ENCODE peak calls at places on chromosomes 11 and 22, in five cellular contexts. U is astrocyte of the spinal cord, P is GM12865, R is bronchial epithelial cell, Z is fibroblast of lung. V is an unnamed sample.

GRCh38 chr11:108786281-108786990 is 121.6 kb downstream of the DDX10 start:
- DNase-seq in Z (peak; percentile 11), U (no peak), P (no peak), R (peak; percentile 49), V (no peak)

GRCh38 chr11:91248199-91248807 is 976.3 kb upstream of the FAT3 start:
- DNase-seq in R (peak; percentile 50), P (peak; percentile 52), Z (peak; percentile 72), U (peak; percentile 62), V (no peak)

GRCh38 chr11:46006418-46007070 is 84.1 kb downstream of the LARGE2 start:
- DNase-seq in U (peak; percentile 80), R (peak; percentile 77), P (peak; percentile 77), Z (peak; percentile 87), V (peak; percentile 55)

GRCh38 chr11:78654071-78654470 is 79.4 kb upstream of the NARS2 start:
- DNase-seq in R (no peak), P (no peak), U (peak; percentile 41), Z (no peak), V (no peak)

GRCh38 chr11:106322111-106322510 is 244.6 kb downstream of the AASDHPPT start:
- DNase-seq in R (no peak), Z (no peak), U (no peak), P (no peak), V (no peak)

GRCh38 chr11:111120691-111121090 is 124.8 kb upstream of the POU2AF2 start:
- DNase-seq in R (no peak), P (no peak), U (no peak), Z (no peak), V (no peak)

GRCh38 chr11:66624450-66624849 is 8.0 kb downstream of the RBM14 start:
- DNase-seq in P (no peak), Z (no peak), U (no peak), R (no peak), V (no peak)

GRCh38 chr11:46345881-46346484 is 1.3 kb upstream of the DGKZ start:
- DNase-seq in U (no peak), Z (no peak), R (no peak), P (peak; percentile 49), V (no peak)

GRCh38 chr11:2533642-2534115 is 88.9 kb downstream of the KCNQ1 start:
- DNase-seq in P (peak; percentile 36), U (peak; percentile 93), R (peak; percentile 78), Z (peak; percentile 89), V (peak; percentile 52)

GRCh38 chr11:42727879-42728278 is 583.9 kb upstream of the API5 start:
- DNase-seq in R (no peak), Z (no peak), P (no peak), U (no peak), V (no peak)

GRCh38 chr11:16891964-16892363 is 122.2 kb downstream of the PLEKHA7 start:
- DNase-seq in U (peak; percentile 34), P (no peak), R (peak; percentile 49), Z (peak; percentile 21), V (no peak)

GRCh38 chr22:42743501-42743991 is 22.9 kb upstream of the A4GALT start:
- DNase-seq in R (no peak), U (peak; percentile 68), P (no peak), Z (peak; percentile 92), V (peak; percentile 69)

GRCh38 chr11:10429526-10429925 is 25.5 kb upstream of the AMPD3 start:
- DNase-seq in Z (no peak), P (no peak), R (no peak), U (no peak), V (no peak)

GRCh38 chr11:16279524-16279923 is 76.8 kb downstream of the SOX6 start:
- DNase-seq in R (no peak), Z (no peak), P (no peak), U (no peak), V (no peak)

GRCh38 chr11:100676901-100677300 is 10.2 kb upstream of the ARHGAP42 start:
- DNase-seq in U (no peak), Z (no peak), P (no peak), R (peak; percentile 30), V (no peak)

GRCh38 chr11:2207773-2208621 is 36.4 kb upstream of the TH start:
- DNase-seq in Z (no peak), U (no peak), P (no peak), R (no peak), V (no peak)

GRCh38 chr11:1406571-1407485 is 17.1 kb downstream of the BRSK2 start:
- DNase-seq in Z (no peak), P (no peak), R (no peak), U (no peak), V (no peak)

GRCh38 chr11:96664108-96664507 is 274.3 kb downstream of the JRKL start:
- DNase-seq in U (no peak), Z (no peak), R (no peak), P (no peak), V (no peak)

GRCh38 chr22:39239561-39240423 is 5.0 kb downstream of the PDGFB start:
- DNase-seq in R (peak; percentile 56), U (no peak), Z (no peak), P (no peak), V (no peak)
- H3K4me3 ChIP-seq in R (no peak overlapping the region), U (no peak overlapping the region), Z (no peak overlapping the region), P (no peak overlapping the region), V (no peak overlapping the region)

DNA sequence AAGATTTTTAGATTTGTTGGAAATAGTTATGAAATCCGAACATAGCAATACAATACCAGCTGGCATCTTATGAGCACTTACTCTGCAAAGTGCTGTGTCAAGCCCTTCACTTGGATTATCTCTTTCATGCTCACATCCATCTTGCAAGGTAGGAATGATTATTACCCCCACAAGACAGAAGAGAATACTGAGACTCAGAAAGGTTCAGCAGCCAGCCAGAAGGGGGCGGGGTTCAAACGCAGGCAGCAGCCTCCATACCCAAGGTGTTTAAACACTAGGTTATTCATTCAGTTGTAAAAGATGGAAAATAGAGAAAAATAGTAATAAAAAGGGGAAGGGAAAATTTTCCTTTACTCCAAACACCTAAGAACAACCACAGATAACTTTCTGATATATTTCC is 158.5 kb downstream of the CCDC34 start:
- DNase-seq in U (no peak), Z (no peak), P (peak; percentile 25), R (peak; percentile 40), V (no peak)
- TF ChIP-seq CTCF in U (peak; percentile 58), Z (no peak), P (peak; percentile 23), R (peak; percentile 53), V (peak; percentile 53)

DNA sequence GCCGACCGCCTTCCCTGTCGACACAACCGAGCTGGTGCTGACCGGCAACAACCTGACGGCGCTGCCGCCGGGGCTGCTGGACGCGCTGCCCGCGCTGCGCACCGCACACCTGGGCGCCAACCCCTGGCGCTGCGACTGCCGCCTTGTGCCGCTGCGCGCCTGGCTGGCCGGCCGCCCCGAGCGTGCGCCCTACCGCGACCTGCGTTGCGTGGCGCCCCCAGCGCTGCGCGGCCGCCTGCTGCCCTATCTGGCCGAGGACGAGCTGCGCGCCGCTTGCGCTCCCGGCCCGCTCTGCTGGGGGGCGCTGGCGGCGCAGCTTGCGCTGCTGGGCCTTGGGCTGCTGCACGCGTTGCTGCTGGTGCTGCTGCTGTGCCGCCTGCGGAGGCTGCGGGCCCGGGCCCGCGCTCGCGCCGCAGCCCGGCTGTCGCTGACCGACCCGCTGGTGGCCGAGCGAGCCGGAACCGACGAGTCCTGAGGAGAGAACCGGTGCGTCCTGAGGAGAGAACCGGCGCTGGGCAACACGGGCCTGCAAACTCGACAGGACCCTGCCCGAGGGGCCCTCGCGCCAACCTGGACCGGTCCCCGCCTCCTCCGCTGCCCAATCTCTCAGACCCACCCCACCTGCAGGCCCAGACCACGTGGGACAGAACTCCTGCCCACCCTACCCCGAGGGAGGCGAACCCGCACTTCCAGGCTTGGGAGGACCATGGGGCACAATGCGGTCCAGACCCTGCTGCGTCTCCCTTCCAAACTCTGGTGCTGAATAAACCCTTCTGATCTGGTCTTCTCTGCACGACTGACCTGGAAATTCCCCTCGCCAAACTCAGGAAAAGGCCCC is 870 bp downstream of the GP1BB start:
- DNase-seq in U (no peak), R (no peak), Z (no peak), P (peak; percentile 37), V (no peak)
- H3K4me3 ChIP-seq in U (no peak overlapping the region), R (no peak overlapping the region), Z (no peak overlapping the region), P (no peak overlapping the region), V (no peak overlapping the region)

GRCh38 chr22:17093081-17093480 is 8.3 kb downstream of the IL17RA start:
- DNase-seq in R (no peak), Z (no peak), U (no peak), P (no peak), V (no peak)

GRCh38 chr22:17097062-17097461 is 12.3 kb downstream of the IL17RA start:
- DNase-seq in R (no peak), P (no peak), Z (no peak), U (no peak), V (no peak)

GRCh38 chr22:17096095-17096494 is 11.3 kb downstream of the IL17RA start:
- DNase-seq in U (no peak), P (no peak), R (no peak), Z (no peak), V (no peak)

GRCh38 chr22:17097701-17098100 is 12.9 kb downstream of the IL17RA start:
- DNase-seq in P (no peak), R (no peak), U (no peak), Z (no peak), V (no peak)

GRCh38 chr22:17095538-17095937 is 10.7 kb downstream of the IL17RA start:
- DNase-seq in R (no peak), P (no peak), U (no peak), Z (no peak), V (no peak)
- TF ChIP-seq CTCF in R (peak; percentile 20), P (no peak), U (peak; percentile 63), Z (peak; percentile 21), V (peak; percentile 26)

GRCh38 chr11:7890417-7891179 is 40.5 kb downstream of the OR10A6 start:
- DNase-seq in U (no peak), Z (no peak), R (no peak), P (peak; percentile 42), V (no peak)
- H3K4me3 ChIP-seq in U (no peak overlapping the region), Z (no peak overlapping the region), R (no peak overlapping the region), P (no peak overlapping the region), V (peak overlapping the region; percentile 19)

DNA sequence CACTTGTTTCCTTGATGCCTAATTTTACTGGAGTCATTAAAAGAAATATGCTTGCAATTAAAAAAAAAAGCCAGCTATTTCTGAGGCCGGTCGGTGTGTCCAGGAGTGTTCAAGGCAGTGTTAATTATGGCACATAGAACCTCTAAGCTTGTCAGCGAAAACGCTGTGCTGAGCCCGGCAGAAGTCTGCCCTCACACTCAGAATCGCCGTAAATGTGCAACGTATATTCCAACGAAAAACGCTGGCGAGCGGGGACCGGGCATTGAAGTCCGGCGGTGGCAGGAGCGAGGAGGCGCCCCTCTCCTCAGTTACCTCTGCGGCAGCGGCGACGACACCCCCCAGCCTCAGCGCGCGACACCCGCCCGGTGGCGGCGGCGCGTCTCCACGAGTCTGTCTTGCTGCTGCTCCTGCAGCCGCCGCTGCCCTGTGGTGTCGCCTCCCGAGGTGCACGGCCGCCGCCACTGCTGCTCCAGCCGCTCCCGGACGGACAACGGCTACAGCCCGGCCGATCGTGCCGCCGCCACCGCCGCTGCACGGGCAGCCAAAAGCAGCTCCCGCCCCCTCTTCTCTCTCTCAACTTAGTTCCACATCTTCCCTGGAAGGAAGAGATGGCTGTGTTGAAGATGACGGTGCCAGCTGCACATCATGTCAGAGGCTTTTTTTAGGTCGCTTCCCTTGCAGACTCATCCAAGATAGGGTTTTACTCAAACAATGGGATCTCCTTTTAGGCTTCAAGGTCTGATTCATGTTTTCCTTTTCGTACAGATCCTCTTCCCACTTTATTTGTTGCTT is 56.0 kb downstream of the JAM3 start:
- DNase-seq in Z (peak; percentile 28), R (no peak), P (no peak), U (peak; percentile 35), V (no peak)
- TF ChIP-seq CTCF in Z (no peak), R (no peak), P (no peak), U (no peak), V (no peak)